ENCODE peak calls at places on chromosome 13, in four cellular contexts. Y, V, D and X are unnamed samples.

GRCh38 chr13:23460309-23460708 is 26.8 kb upstream of the SACS start:
- DNase-seq in Y (no peak), V (peak; percentile 11), D (no peak), X (no peak)

GRCh38 chr13:73220966-73221720 is 162.3 kb downstream of the KLF5 start:
- DNase-seq in Y (peak; percentile 83), V (no peak), D (no peak), X (no peak)

GRCh38 chr13:78601124-78601885 is 2.0 kb downstream of the POU4F1 start:
- DNase-seq in Y (no peak), V (no peak), D (no peak), X (peak; percentile 69)

GRCh38 chr13:45206340-45206739 is 5.5 kb upstream of the KCTD4 start:
- DNase-seq in Y (no peak), V (no peak), D (no peak), X (no peak)

GRCh38 chr13:112689498-112690241 is at the start of gene ATP11A:
- DNase-seq in Y (peak; percentile 91), V (peak; percentile 85), D (peak; percentile 72), X (peak; percentile 98)

GRCh38 chr13:40330950-40331349 is 335.5 kb downstream of the FOXO1 start:
- DNase-seq in Y (no peak), V (no peak), D (no peak), X (no peak)

GRCh38 chr13:45167611-45168554 is 33.0 kb downstream of the KCTD4 start:
- DNase-seq in Y (peak; percentile 33), V (no peak), D (no peak), X (no peak)

GRCh38 chr13:112244061-112244460 is 132.1 kb upstream of the SPACA7 start:
- DNase-seq in Y (no peak), V (no peak), D (no peak), X (no peak)

GRCh38 chr13:94620286-94620896 is 18.7 kb downstream of the GPR180 start:
- DNase-seq in Y (peak; percentile 57), V (peak; percentile 7), D (no peak), X (peak; percentile 67)

GRCh38 chr13:105048685-105049084 is 1486.8 kb downstream of the EFNB2 start:
- DNase-seq in Y (no peak), V (no peak), D (no peak), X (peak; percentile 35)

GRCh38 chr13:70107498-70108271 is at the start of gene ATXN8OS:
- DNase-seq in Y (peak; percentile 38), V (no peak), D (no peak), X (peak; percentile 71)

GRCh38 chr13:75518439-75519088 is 19.1 kb downstream of the COMMD6 start:
- DNase-seq in Y (no peak), V (no peak), D (no peak), X (no peak)

GRCh38 chr13:79724348-79725103 is 243.6 kb downstream of the NDFIP2 start:
- DNase-seq in Y (no peak), V (no peak), D (no peak), X (peak; percentile 65)

GRCh38 chr13:113907637-113908617 is 44.1 kb upstream of the GAS6 start:
- DNase-seq in Y (peak; percentile 24), V (no peak), D (no peak), X (peak; percentile 81)

GRCh38 chr13:42409061-42409460 is 137.1 kb downstream of the AKAP11 start:
- DNase-seq in Y (no peak), V (no peak), D (no peak), X (no peak)

GRCh38 chr13:28059214-28059613 is 41.2 kb downstream of the FLT3 start:
- DNase-seq in Y (peak; percentile 72), V (peak; percentile 21), D (no peak), X (no peak)

GRCh38 chr13:106998664-106999063 is 430.7 kb upstream of the ARGLU1 start:
- DNase-seq in Y (no peak), V (no peak), D (no peak), X (peak; percentile 3)

GRCh38 chr13:46386996-46387851 is at the start of gene RUBCNL:
- DNase-seq in Y (peak; percentile 82), V (no peak), D (no peak), X (peak; percentile 88)

GRCh38 chr13:45807520-45808099 is 43.9 kb downstream of the SIAH3 start:
- DNase-seq in Y (peak; percentile 93), V (peak; percentile 43), D (no peak), X (peak; percentile 71)

GRCh38 chr13:108561152-108561551 is 68.3 kb upstream of the MYO16 start:
- DNase-seq in Y (no peak), V (no peak), D (no peak), X (no peak)

GRCh38 chr13:24220086-24220703 is 59.7 kb downstream of the SPATA13 start:
- DNase-seq in Y (peak; percentile 90), V (peak; percentile 74), D (peak; percentile 51), X (peak; percentile 90)

GRCh38 chr13:50636007-50636704 is 207.3 kb downstream of the DLEU7 start:
- DNase-seq in Y (peak; percentile 94), V (no peak), D (no peak), X (peak; percentile 74)

GRCh38 chr13:35984776-35985453 is 146.3 kb downstream of the DCLK1 start:
- DNase-seq in Y (peak; percentile 81), V (no peak), D (no peak), X (peak; percentile 89)

GRCh38 chr13:34070006-34070405 is 252.1 kb downstream of the RFC3 start:
- DNase-seq in Y (no peak), V (no peak), D (no peak), X (no peak)

GRCh38 chr13:79457948-79458347 is 23.0 kb upstream of the NDFIP2 start:
- DNase-seq in Y (peak; percentile 82), V (no peak), D (no peak), X (peak; percentile 56)

GRCh38 chr13:27131202-27131623 is 40.4 kb downstream of the USP12 start:
- DNase-seq in Y (peak; percentile 45), V (no peak), D (no peak), X (no peak)

GRCh38 chr13:65236841-65237418 is 1993.2 kb downstream of the PCDH9 start:
- DNase-seq in Y (peak; percentile 14), V (no peak), D (no peak), X (no peak)